ENCODE peak calls at places on chromosomes 16 and 17, in ten cellular contexts. E, Q, W, R, V, T, P, Y, J and S are unnamed samples.

GRCh38 chr17:77396610-77397009 is 255.8 kb downstream of the SEC14L1 start:
- DNase-seq in E (no peak), Q (no peak), W (no peak), R (no peak), V (no peak), T (no peak), P (no peak), Y (no peak), J (no peak), S (no peak)

GRCh38 chr17:1673041-1673790 is 11.5 kb downstream of the PRPF8 start:
- DNase-seq in E (peak; percentile 12), Q (no peak), W (no peak), R (no peak), V (no peak), T (no peak), P (no peak), Y (no peak), J (no peak), S (no peak)

GRCh38 chr16:1772362-1772907 is at the start of gene EME2:
- DNase-seq in E (peak; percentile 58), Q (no peak), W (no peak), R (no peak), V (no peak), T (peak; percentile 54), P (no peak), Y (no peak), J (no peak), S (no peak)

GRCh38 chr17:83071966-83072562 is 7.3 kb upstream of the METRNL start:
- DNase-seq in E (no peak), Q (no peak), W (no peak), R (no peak), V (no peak), T (no peak), P (no peak), Y (no peak), J (no peak), S (no peak)

GRCh38 chr17:7440113-7440822 is 956 bp downstream of the FGF11 start:
- DNase-seq in E (peak; percentile 67), Q (no peak), W (peak; percentile 58), R (no peak), V (no peak), T (no peak), P (peak; percentile 67), Y (no peak), J (peak; percentile 91), S (no peak)

GRCh38 chr16:78562156-78562555 is 462.7 kb downstream of the WWOX start:
- DNase-seq in E (no peak), Q (no peak), W (no peak), R (no peak), V (no peak), T (no peak), P (no peak), Y (no peak), J (no peak), S (no peak)

GRCh38 chr17:2946130-2946529 is 117.3 kb downstream of the OR1D5 start:
- DNase-seq in E (no peak), Q (no peak), W (no peak), R (no peak), V (no peak), T (no peak), P (no peak), Y (no peak), J (no peak), S (no peak)

GRCh38 chr17:7383742-7384488 is 3.0 kb downstream of the TNK1 start:
- DNase-seq in E (peak; percentile 54), Q (no peak), W (no peak), R (no peak), V (no peak), T (no peak), P (peak; percentile 47), Y (no peak), J (no peak), S (no peak)

GRCh38 chr17:64229815-64230550 is 33.1 kb downstream of the TEX2 start:
- DNase-seq in E (no peak), Q (no peak), W (no peak), R (no peak), V (no peak), T (no peak), P (no peak), Y (no peak), J (no peak), S (no peak)

GRCh38 chr17:64234961-64235360 is 28.1 kb downstream of the TEX2 start:
- DNase-seq in E (no peak), Q (no peak), W (no peak), R (no peak), V (no peak), T (no peak), P (no peak), Y (no peak), J (no peak), S (no peak)

GRCh38 chr17:64231567-64232141 is 31.4 kb downstream of the TEX2 start:
- DNase-seq in E (no peak), Q (no peak), W (peak; percentile 91), R (no peak), V (no peak), T (no peak), P (no peak), Y (no peak), J (no peak), S (no peak)

GRCh38 chr17:64232466-64233262 is 30.4 kb downstream of the TEX2 start:
- DNase-seq in E (no peak), Q (no peak), W (no peak), R (no peak), V (no peak), T (no peak), P (no peak), Y (no peak), J (no peak), S (no peak)

GRCh38 chr17:64230551-64231408 is 32.3 kb downstream of the TEX2 start:
- DNase-seq in E (no peak), Q (peak; percentile 13), W (peak; percentile 21), R (peak; percentile 84), V (peak; percentile 92), T (peak; percentile 92), P (no peak), Y (peak; percentile 79), J (no peak), S (no peak)
- TF ChIP-seq CTCF in E (no peak), Q (no peak), W (no peak), R (peak; percentile 13), V (no peak), T (peak; percentile 17), P (no peak), Y (no peak), J (no peak), S (no peak)

DNA sequence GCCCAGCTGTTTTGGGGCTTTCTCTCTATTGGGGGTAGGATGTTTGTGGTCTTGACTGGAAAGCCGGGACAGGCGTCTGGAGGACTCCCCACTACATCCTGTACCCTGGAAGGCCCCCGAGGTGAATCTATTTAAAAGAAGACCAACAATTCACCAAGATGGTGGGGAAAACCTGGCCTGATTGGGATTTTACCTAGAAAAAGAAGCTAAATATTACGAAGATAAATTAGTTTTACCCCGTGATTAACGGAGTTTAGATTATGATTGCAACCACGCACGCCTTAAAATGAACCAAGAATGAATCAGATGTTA is 779 bp upstream of the CCDC102A start:
- DNase-seq in E (no peak), Q (no peak), W (no peak), R (no peak), V (no peak), T (peak; percentile 28), P (no peak), Y (peak; percentile 33), J (no peak), S (no peak)
- H3K4me3 ChIP-seq in E (peak overlapping the region; percentile 61), Q (peak overlapping the region; percentile 78), W (peak overlapping the region; percentile 65), R (peak overlapping the region; percentile 63), V (peak overlapping the region; percentile 60), T (peak overlapping the region; percentile 70), P (peak overlapping the region; percentile 94), Y (peak overlapping the region; percentile 72), J (no peak overlapping the region), S (peak overlapping the region; percentile 60)

DNA sequence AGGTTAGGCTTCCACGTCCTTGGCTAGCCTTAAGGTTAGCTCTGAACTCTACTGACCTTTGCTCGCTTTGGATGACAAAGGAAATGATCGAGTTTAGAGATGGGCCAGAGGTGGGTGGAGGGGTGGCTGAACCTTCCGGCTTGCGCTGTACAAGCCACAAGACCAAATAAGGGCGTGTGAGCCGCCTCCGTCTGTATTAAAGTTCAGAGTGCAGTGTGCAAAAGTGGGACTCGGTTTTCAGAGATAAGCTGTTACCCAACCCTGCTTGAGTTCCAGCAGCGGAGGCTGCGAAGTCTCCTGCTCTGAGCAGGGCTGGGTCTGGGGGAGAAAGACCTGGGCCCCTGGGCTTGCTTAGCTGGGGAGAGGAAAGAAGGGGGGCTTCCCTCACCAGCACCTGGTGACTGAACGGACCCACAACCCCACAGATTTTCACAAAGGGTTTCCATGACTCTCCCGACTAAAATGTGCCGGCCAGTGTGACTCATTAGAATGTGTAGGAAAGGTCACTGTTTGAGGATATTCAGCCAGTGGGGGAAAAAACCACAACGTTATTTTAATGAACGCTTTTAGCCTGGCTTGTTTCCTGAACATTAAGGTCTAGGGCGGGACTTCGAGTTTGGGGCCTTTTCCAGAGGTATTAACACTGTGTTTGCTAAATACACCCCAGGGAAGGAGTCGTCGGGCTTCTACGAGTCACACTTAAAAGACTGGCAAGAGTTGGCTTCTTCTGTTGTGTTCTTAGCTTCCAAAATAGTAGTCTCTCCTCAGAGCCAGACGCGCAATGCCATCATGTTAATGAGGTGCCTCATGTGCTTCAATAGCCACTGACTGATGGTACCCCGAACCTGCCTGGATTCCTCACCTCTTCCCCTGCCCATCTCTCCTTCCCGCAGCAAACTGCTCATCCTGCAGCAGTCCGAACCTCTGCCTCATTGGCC is 67.0 kb downstream of the CENPV start:
- DNase-seq in E (peak; percentile 92), Q (peak; percentile 73), W (no peak), R (peak; percentile 96), V (peak; percentile 86), T (peak; percentile 98), P (peak; percentile 81), Y (peak; percentile 99), J (peak; percentile 93), S (peak; percentile 96)
- TF ChIP-seq CTCF in E (peak; percentile 1), Q (peak; percentile 36), W (no peak), R (no peak), V (no peak), T (no peak), P (peak; percentile 17), Y (no peak), J (no peak), S (no peak)

GRCh38 chr17:78980624-78980972 is 875 bp upstream of the LGALS3BP start:
- DNase-seq in E (no peak), Q (no peak), W (peak; percentile 49), R (no peak), V (no peak), T (no peak), P (no peak), Y (no peak), J (no peak), S (no peak)

GRCh38 chr17:78977681-78977943 is 2.1 kb downstream of the LGALS3BP start:
- DNase-seq in E (no peak), Q (no peak), W (no peak), R (no peak), V (no peak), T (no peak), P (no peak), Y (no peak), J (no peak), S (no peak)

GRCh38 chr17:78976907-78977680 is 2.6 kb downstream of the LGALS3BP start:
- DNase-seq in E (no peak), Q (no peak), W (no peak), R (no peak), V (no peak), T (no peak), P (no peak), Y (no peak), J (no peak), S (no peak)

GRCh38 chr17:78979780-78980623 is at the start of gene LGALS3BP:
- DNase-seq in E (peak; percentile 87), Q (peak; percentile 33), W (no peak), R (peak; percentile 48), V (no peak), T (peak; percentile 88), P (peak; percentile 75), Y (peak; percentile 51), J (no peak), S (no peak)

DNA sequence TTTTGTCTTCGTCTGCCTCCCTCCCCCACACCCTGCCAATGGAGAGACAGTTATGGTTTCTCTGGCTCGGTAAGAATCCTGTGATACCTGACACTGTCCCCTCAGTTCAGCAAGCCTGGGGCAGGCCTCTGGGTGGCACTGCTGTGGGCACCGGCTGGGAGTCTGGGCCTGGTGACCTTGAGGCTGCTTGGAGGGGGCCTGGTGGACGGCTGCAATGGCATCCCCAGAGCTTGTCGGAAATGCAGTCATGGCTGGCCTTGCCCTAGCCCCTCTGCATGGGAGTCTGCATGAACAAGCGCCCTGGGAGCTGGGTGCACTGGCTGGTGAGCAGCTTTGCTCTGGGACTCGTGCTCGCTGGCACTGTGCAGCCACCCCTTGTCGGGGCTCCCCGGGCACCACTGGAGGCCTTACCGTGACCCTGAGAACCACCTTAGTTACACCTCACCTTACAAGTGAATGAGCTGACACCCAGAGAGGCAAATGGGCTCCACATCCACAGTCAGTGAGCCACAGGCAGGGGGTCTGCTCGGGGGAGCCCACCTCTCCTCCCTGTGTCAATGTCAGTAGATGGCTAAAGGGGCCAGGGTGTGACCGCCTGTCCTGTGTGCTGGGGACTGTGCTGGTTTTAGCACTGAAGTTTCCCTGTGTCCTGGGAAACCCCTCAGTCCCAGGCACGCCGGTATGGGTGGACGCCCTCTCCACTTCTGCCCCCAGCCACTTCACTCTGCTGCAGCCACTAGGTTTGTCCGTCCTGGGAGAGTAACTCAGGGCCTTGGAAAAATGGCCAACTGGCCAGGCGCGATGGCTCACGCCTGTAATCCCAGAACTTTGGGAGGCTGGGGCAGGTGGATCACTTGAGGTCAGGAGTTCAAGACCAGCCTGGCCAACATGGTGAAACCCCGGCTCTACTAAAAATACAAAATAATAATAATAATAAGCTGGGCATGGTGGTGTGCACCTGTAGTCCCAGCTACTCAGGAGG is 1.4 kb downstream of the LGALS3BP start:
- DNase-seq in E (no peak), Q (no peak), W (no peak), R (no peak), V (no peak), T (no peak), P (no peak), Y (no peak), J (no peak), S (no peak)
- H3K4me3 ChIP-seq in E (peak overlapping the region; percentile 50), Q (no peak overlapping the region), W (no peak overlapping the region), R (peak overlapping the region; percentile 25), V (no peak overlapping the region), T (peak overlapping the region; percentile 11), P (peak overlapping the region; percentile 38), Y (peak overlapping the region; percentile 15), J (no peak overlapping the region), S (no peak overlapping the region)